ENCODE peak calls at places on chromosomes 13 and 19, in seven cellular contexts. One of them, this sample, is unnamed. For H3K36me3, the result is how much of the 10 kb centered on the place peaks cover.

GRCh38 chr19:41918653-41919244 is 9.5 kb downstream of the ERFL start:
- DNase-seq in lower lobe of right lung: no peak
- DNase-seq in IMR-90: no peak
- DNase-seq in OCI-LY7: no peak
- DNase-seq in stomach: no peak
- DNase-seq in heart right ventricle: no peak
- DNase-seq in H1: no peak
- DNase-seq in this sample: no peak

GRCh38 chr19:584240-585001 is 5.3 kb upstream of the HCN2 start:
- DNase-seq in heart right ventricle: peak
- DNase-seq in stomach: peak
- DNase-seq in IMR-90: peak
- DNase-seq in OCI-LY7: peak
- DNase-seq in lower lobe of right lung: no peak
- DNase-seq in H1: no peak
- DNase-seq in this sample: no peak

GRCh38 chr19:33422369-33423180 is 49.1 kb downstream of the CEBPG start:
- DNase-seq in H1: no peak
- DNase-seq in IMR-90: no peak
- DNase-seq in lower lobe of right lung: no peak
- DNase-seq in OCI-LY7: no peak
- DNase-seq in stomach: no peak
- DNase-seq in heart right ventricle: no peak
- DNase-seq in this sample: no peak

GRCh38 chr19:7575426-7576040 is 20.1 kb upstream of the CAMSAP3 start:
- DNase-seq in heart right ventricle: no peak
- DNase-seq in IMR-90: no peak
- DNase-seq in H1: no peak
- DNase-seq in stomach: no peak
- DNase-seq in lower lobe of right lung: no peak
- DNase-seq in OCI-LY7: no peak
- DNase-seq in this sample: no peak

GRCh38 chr13:51538626-51539179 is 45.6 kb upstream of the WDFY2 start:
- DNase-seq in OCI-LY7: no peak
- DNase-seq in H1: no peak
- DNase-seq in heart right ventricle: no peak
- DNase-seq in stomach: no peak
- DNase-seq in IMR-90: no peak
- DNase-seq in lower lobe of right lung: no peak
- DNase-seq in this sample: no peak

GRCh38 chr13:113991676-113992179 is 17.9 kb upstream of the C13orf46 start:
- DNase-seq in lower lobe of right lung: no peak
- DNase-seq in heart right ventricle: no peak
- DNase-seq in IMR-90: no peak
- DNase-seq in OCI-LY7: no peak
- DNase-seq in stomach: no peak
- DNase-seq in H1: no peak
- DNase-seq in this sample: no peak

GRCh38 chr13:42396501-42396900 is 124.5 kb downstream of the AKAP11 start:
- DNase-seq in H1: no peak
- DNase-seq in lower lobe of right lung: no peak
- DNase-seq in stomach: no peak
- DNase-seq in heart right ventricle: no peak
- DNase-seq in OCI-LY7: no peak
- DNase-seq in IMR-90: no peak
- DNase-seq in this sample: no peak

GRCh38 chr13:40664100-40665060 is 2.1 kb downstream of the FOXO1 start:
- DNase-seq in lower lobe of right lung: peak
- DNase-seq in H1: no peak
- DNase-seq in OCI-LY7: peak
- DNase-seq in stomach: peak
- DNase-seq in heart right ventricle: peak
- DNase-seq in IMR-90: no peak
- DNase-seq in this sample: peak

GRCh38 chr13:48730971-48731658 is 77.4 kb downstream of the CYSLTR2 start:
- DNase-seq in stomach: no peak
- DNase-seq in H1: no peak
- DNase-seq in OCI-LY7: no peak
- DNase-seq in IMR-90: peak
- DNase-seq in lower lobe of right lung: no peak
- DNase-seq in heart right ventricle: no peak
- DNase-seq in this sample: no peak

GRCh38 chr13:25806304-25806974 is 245.4 kb downstream of the SHISA2 start:
- DNase-seq in OCI-LY7: no peak
- DNase-seq in heart right ventricle: no peak
- DNase-seq in H1: no peak
- DNase-seq in lower lobe of right lung: no peak
- DNase-seq in stomach: no peak
- DNase-seq in IMR-90: no peak
- DNase-seq in this sample: no peak

GRCh38 chr19:2166741-2167738 is 3.3 kb downstream of the DOT1L start:
- DNase-seq in H1: no peak
- DNase-seq in IMR-90: peak
- DNase-seq in lower lobe of right lung: peak
- DNase-seq in OCI-LY7: no peak
- DNase-seq in stomach: peak
- DNase-seq in heart right ventricle: peak
- DNase-seq in this sample: peak

DNA sequence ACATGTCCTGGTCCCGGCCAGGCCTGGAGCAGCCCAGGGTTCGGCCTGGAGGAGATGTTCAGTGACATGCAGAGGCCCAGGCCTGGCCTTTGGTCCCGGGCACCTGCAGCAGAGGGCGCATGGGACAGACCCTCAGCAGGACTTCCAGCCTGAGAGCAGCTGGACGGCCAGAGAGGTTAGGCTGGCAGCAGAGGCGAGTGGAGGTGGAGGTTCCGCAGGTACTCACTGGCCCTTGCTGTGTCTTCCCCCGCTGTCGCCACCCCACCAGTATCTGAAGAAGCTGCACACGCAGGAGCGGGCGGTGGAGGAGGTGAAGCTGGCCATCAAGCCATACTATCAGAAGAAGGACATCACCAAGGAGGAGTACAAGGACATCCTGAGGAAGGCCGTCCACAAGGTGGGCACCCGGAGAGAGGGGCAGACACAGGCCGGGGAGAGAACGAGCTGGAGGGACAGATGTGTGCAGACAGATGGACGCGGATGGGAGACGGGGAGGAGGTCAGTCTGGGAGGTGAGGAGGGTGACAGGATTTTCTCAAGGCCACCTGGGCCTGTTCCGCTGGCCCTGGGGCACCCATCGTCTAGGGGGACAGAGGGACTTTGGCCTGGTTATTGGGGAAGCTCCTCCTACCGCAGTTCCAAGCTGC is 8.0 kb downstream of the IRF3 start:
- DNase-seq in lower lobe of right lung: no peak
- DNase-seq in IMR-90: no peak
- DNase-seq in H1: no peak
- DNase-seq in stomach: no peak
- DNase-seq in heart right ventricle: no peak
- DNase-seq in OCI-LY7: no peak
- DNase-seq in this sample: no peak
- H3K36me3 ChIP-seq in lower lobe of right lung: half or more
- H3K36me3 ChIP-seq in IMR-90: half or more
- H3K36me3 ChIP-seq in H1: half or more
- H3K36me3 ChIP-seq in stomach: half or more
- H3K36me3 ChIP-seq in heart right ventricle: under half
- H3K36me3 ChIP-seq in OCI-LY7: half or more
- H3K36me3 ChIP-seq in this sample: half or more

GRCh38 chr19:18653853-18654252 is 17.0 kb downstream of the KLHL26 start:
- DNase-seq in stomach: no peak
- DNase-seq in heart right ventricle: no peak
- DNase-seq in H1: no peak
- DNase-seq in lower lobe of right lung: no peak
- DNase-seq in OCI-LY7: no peak
- DNase-seq in IMR-90: no peak
- DNase-seq in this sample: no peak

GRCh38 chr19:18650468-18651001 is 13.7 kb downstream of the KLHL26 start:
- DNase-seq in H1: no peak
- DNase-seq in heart right ventricle: peak
- DNase-seq in lower lobe of right lung: no peak
- DNase-seq in stomach: peak
- DNase-seq in OCI-LY7: no peak
- DNase-seq in IMR-90: peak
- DNase-seq in this sample: peak

GRCh38 chr19:18650048-18650435 is 13.2 kb downstream of the KLHL26 start:
- DNase-seq in heart right ventricle: peak
- DNase-seq in IMR-90: peak
- DNase-seq in stomach: no peak
- DNase-seq in OCI-LY7: no peak
- DNase-seq in lower lobe of right lung: no peak
- DNase-seq in H1: no peak
- DNase-seq in this sample: no peak

GRCh38 chr19:18651300-18651699 is 14.5 kb downstream of the KLHL26 start:
- DNase-seq in H1: no peak
- DNase-seq in stomach: no peak
- DNase-seq in IMR-90: no peak
- DNase-seq in lower lobe of right lung: no peak
- DNase-seq in OCI-LY7: no peak
- DNase-seq in heart right ventricle: no peak
- DNase-seq in this sample: no peak

GRCh38 chr19:18651738-18652137 is 14.9 kb downstream of the KLHL26 start:
- DNase-seq in lower lobe of right lung: no peak
- DNase-seq in heart right ventricle: no peak
- DNase-seq in H1: no peak
- DNase-seq in OCI-LY7: no peak
- DNase-seq in IMR-90: no peak
- DNase-seq in stomach: no peak
- DNase-seq in this sample: peak
- H3K27ac ChIP-seq in lower lobe of right lung: peak
- H3K27ac ChIP-seq in heart right ventricle: peak
- H3K27ac ChIP-seq in H1: no peak
- H3K27ac ChIP-seq in OCI-LY7: no peak
- H3K27ac ChIP-seq in IMR-90: peak
- H3K27ac ChIP-seq in stomach: peak
- H3K27ac ChIP-seq in this sample: peak

GRCh38 chr19:55813906-55814305 is 17.9 kb downstream of the NLRP11 start:
- DNase-seq in stomach: no peak
- DNase-seq in OCI-LY7: no peak
- DNase-seq in heart right ventricle: no peak
- DNase-seq in lower lobe of right lung: no peak
- DNase-seq in H1: no peak
- DNase-seq in IMR-90: no peak
- DNase-seq in this sample: no peak

GRCh38 chr19:55809381-55810058 is 22.3 kb downstream of the NLRP11 start:
- DNase-seq in IMR-90: peak
- DNase-seq in heart right ventricle: peak
- DNase-seq in OCI-LY7: peak
- DNase-seq in H1: peak
- DNase-seq in stomach: peak
- DNase-seq in lower lobe of right lung: peak
- DNase-seq in this sample: peak

GRCh38 chr19:55811340-55811739 is 20.5 kb downstream of the NLRP11 start:
- DNase-seq in lower lobe of right lung: no peak
- DNase-seq in IMR-90: no peak
- DNase-seq in heart right ventricle: no peak
- DNase-seq in H1: no peak
- DNase-seq in stomach: no peak
- DNase-seq in OCI-LY7: no peak
- DNase-seq in this sample: no peak

GRCh38 chr19:55812449-55812848 is 19.4 kb downstream of the NLRP11 start:
- DNase-seq in lower lobe of right lung: no peak
- DNase-seq in H1: no peak
- DNase-seq in OCI-LY7: no peak
- DNase-seq in stomach: no peak
- DNase-seq in IMR-90: no peak
- DNase-seq in heart right ventricle: no peak
- DNase-seq in this sample: no peak
- H3K36me3 ChIP-seq in lower lobe of right lung: under half
- H3K36me3 ChIP-seq in H1: under half
- H3K36me3 ChIP-seq in OCI-LY7: half or more
- H3K36me3 ChIP-seq in stomach: under half
- H3K36me3 ChIP-seq in IMR-90: under half
- H3K36me3 ChIP-seq in heart right ventricle: under half
- H3K36me3 ChIP-seq in this sample: under half

DNA sequence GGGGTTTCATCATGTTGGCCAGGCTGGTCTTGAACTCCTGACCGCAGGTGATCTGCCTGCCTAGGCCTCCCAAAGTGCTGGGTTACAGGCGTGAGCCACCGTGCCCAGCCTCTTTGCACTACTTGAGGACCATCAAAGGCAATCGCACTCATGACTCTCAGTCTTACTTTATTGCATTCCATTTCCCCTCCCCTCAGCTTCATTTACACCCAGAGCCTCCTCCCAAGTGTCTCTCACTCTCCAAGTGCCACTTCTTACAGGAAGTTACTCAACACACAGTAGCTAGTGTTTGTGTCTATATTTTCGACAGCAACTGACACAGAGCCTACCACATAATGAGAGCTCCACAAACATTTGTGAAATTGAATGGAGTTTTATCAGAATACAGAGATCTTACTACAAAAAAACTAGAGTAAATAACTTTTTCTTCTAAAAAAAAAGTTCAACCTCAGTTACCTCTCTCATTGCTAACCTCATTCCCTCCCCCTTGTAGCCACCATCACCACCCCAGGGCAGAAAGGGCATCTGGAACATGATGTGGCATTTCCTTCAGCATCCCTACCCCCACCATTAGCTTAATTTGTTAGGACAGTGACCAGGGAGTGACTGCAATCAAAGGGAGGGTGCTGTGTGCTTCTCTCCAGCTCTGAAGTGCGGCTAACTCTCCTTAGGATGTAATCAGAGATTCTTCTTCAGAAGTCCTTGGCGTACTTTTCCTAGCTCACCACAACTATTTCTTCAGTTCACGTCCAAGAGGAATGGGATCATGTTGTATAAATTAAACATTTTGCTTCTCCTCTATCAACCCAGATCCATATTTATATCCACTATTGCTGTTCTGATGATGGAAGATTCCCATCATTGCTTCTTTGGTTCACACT is 17.0 kb upstream of the RUBCNL start:
- DNase-seq in IMR-90: no peak
- DNase-seq in OCI-LY7: peak
- DNase-seq in H1: no peak
- DNase-seq in lower lobe of right lung: peak
- DNase-seq in stomach: no peak
- DNase-seq in heart right ventricle: no peak
- DNase-seq in this sample: no peak
- H3K27ac ChIP-seq in IMR-90: no peak
- H3K27ac ChIP-seq in OCI-LY7: peak
- H3K27ac ChIP-seq in H1: no peak
- H3K27ac ChIP-seq in lower lobe of right lung: peak
- H3K27ac ChIP-seq in stomach: no peak
- H3K27ac ChIP-seq in heart right ventricle: no peak
- H3K27ac ChIP-seq in this sample: no peak

GRCh38 chr19:40737102-40737644 is 13.1 kb downstream of the ACTMAP start:
- DNase-seq in OCI-LY7: no peak
- DNase-seq in IMR-90: no peak
- DNase-seq in heart right ventricle: no peak
- DNase-seq in stomach: no peak
- DNase-seq in H1: no peak
- DNase-seq in lower lobe of right lung: no peak
- DNase-seq in this sample: no peak
- H3K36me3 ChIP-seq in OCI-LY7: under half
- H3K36me3 ChIP-seq in IMR-90: under half
- H3K36me3 ChIP-seq in heart right ventricle: under half
- H3K36me3 ChIP-seq in stomach: half or more
- H3K36me3 ChIP-seq in H1: under half
- H3K36me3 ChIP-seq in lower lobe of right lung: half or more
- H3K36me3 ChIP-seq in this sample: half or more

This sample was measured in tibial artery.